ENCODE peak calls at places on chromosome 15, in ten cellular contexts. J, C, X, H, T, M, K, V, Z and P are unnamed samples.

GRCh38 chr15:68542771-68543544 is 35.8 kb upstream of the CORO2B start:
- DNase-seq in J (no peak), C (no peak), X (peak), H (no peak), T (no peak), M (no peak), K (no peak), V (no peak), Z (no peak), P (peak)

GRCh38 chr15:34122771-34123183 is 20.9 kb downstream of the PGBD4 start:
- DNase-seq in J (no peak), C (no peak), X (peak), H (no peak), T (peak), M (no peak), K (no peak), V (no peak), Z (no peak), P (peak)

GRCh38 chr15:33926260-33926659 is 42.0 kb upstream of the CHRM5 start:
- DNase-seq in J (no peak), C (no peak), X (no peak), H (no peak), T (no peak), M (no peak), K (no peak), V (no peak), Z (no peak), P (no peak)

GRCh38 chr15:31499236-31499952 is 172.8 kb downstream of the KLF13 start:
- DNase-seq in J (no peak), C (no peak), X (no peak), H (no peak), T (no peak), M (no peak), K (no peak), V (no peak), Z (no peak), P (no peak)

GRCh38 chr15:68154923-68155559 is 50.1 kb downstream of the CALML4 start:
- DNase-seq in J (peak), C (no peak), X (peak), H (no peak), T (no peak), M (peak), K (peak), V (peak), Z (no peak), P (peak)

GRCh38 chr15:80031841-80032240 is 27.6 kb upstream of the ZFAND6 start:
- DNase-seq in J (no peak), C (no peak), X (no peak), H (no peak), T (peak), M (no peak), K (no peak), V (no peak), Z (no peak), P (peak)

GRCh38 chr15:59399465-59400102 is 26.9 kb upstream of the MYO1E start:
- DNase-seq in J (peak), C (no peak), X (no peak), H (no peak), T (no peak), M (no peak), K (no peak), V (no peak), Z (no peak), P (no peak)

GRCh38 chr15:94205366-94205765 is 26.0 kb upstream of the MCTP2 start:
- DNase-seq in J (no peak), C (no peak), X (no peak), H (no peak), T (no peak), M (no peak), K (no peak), V (no peak), Z (no peak), P (peak)

GRCh38 chr15:39801641-39802309 is 19.1 kb upstream of the FSIP1 start:
- DNase-seq in J (no peak), C (no peak), X (no peak), H (no peak), T (no peak), M (peak), K (no peak), V (no peak), Z (no peak), P (no peak)

GRCh38 chr15:34436956-34437442 is 609 bp downstream of the GOLGA8A start:
- DNase-seq in J (no peak), C (peak), X (peak), H (peak), T (no peak), M (no peak), K (peak), V (peak), Z (peak), P (peak)

GRCh38 chr15:43390723-43391122 is 19.8 kb downstream of the TUBGCP4 start:
- DNase-seq in J (no peak), C (no peak), X (no peak), H (no peak), T (no peak), M (no peak), K (no peak), V (no peak), Z (no peak), P (no peak)

GRCh38 chr15:40115670-40116093 is 7.0 kb upstream of the BMF start:
- DNase-seq in J (no peak), C (no peak), X (no peak), H (peak), T (no peak), M (no peak), K (no peak), V (no peak), Z (no peak), P (no peak)

GRCh38 chr15:94671845-94672524 is 440.6 kb downstream of the MCTP2 start:
- DNase-seq in J (no peak), C (no peak), X (peak), H (no peak), T (no peak), M (peak), K (no peak), V (no peak), Z (no peak), P (peak)

GRCh38 chr15:82663186-82663600 is 16.0 kb upstream of the CPEB1 start:
- DNase-seq in J (no peak), C (no peak), X (peak), H (no peak), T (no peak), M (peak), K (peak), V (peak), Z (peak), P (peak)

GRCh38 chr15:48397841-48398240 is 66.6 kb downstream of the DUT start:
- DNase-seq in J (no peak), C (no peak), X (no peak), H (peak), T (no peak), M (no peak), K (no peak), V (no peak), Z (no peak), P (peak)